ENCODE peak calls at places on chromosomes 6 and 20, in four cellular contexts. C is ovary, W is ascending aorta, B is heart right ventricle. M is an unnamed sample.

GRCh38 chr6:85240787-85241186 is 209.1 kb upstream of the NT5E start:
- DNase-seq in C (no peak), W (no peak), B (no peak), M (no peak)

GRCh38 chr6:21049572-21049971 is 515.3 kb downstream of the CDKAL1 start:
- DNase-seq in C (no peak), W (no peak), B (no peak), M (no peak)

GRCh38 chr6:107554918-107555317 is 65.0 kb downstream of the SOBP start:
- DNase-seq in C (no peak), W (no peak), B (no peak), M (no peak)

GRCh38 chr6:142692942-142693341 is 252.0 kb downstream of the HIVEP2 start:
- DNase-seq in C (peak; percentile 44), W (no peak), B (peak; percentile 40), M (peak; percentile 55)

GRCh38 chr6:7171119-7171518 is 63.4 kb downstream of the RREB1 start:
- DNase-seq in C (no peak), W (no peak), B (no peak), M (no peak)

GRCh38 chr6:118370722-118371121 is 177.4 kb upstream of the PLN start:
- DNase-seq in C (no peak), W (no peak), B (no peak), M (no peak)

GRCh38 chr6:43766964-43767461 is 3.0 kb upstream of the VEGFA start:
- DNase-seq in C (no peak), W (no peak), B (no peak), M (no peak)

GRCh38 chr6:145715426-145715825 is 19.9 kb downstream of the EPM2A start:
- DNase-seq in C (no peak), W (no peak), B (no peak), M (no peak)

GRCh38 chr6:158819213-158819976 is at the start of gene EZR:
- DNase-seq in C (peak; percentile 80), W (peak; percentile 24), B (peak; percentile 87), M (peak; percentile 82)

GRCh38 chr6:142518761-142519160 is 217.0 kb downstream of the ADGRG6 start:
- DNase-seq in C (no peak), W (no peak), B (no peak), M (no peak)

GRCh38 chr20:43244647-43245046 is 54.9 kb upstream of the PTPRT start:
- DNase-seq in C (no peak), W (no peak), B (no peak), M (no peak)

GRCh38 chr20:64166712-64167615 is 2.7 kb downstream of the MYT1 start:
- DNase-seq in C (no peak), W (no peak), B (no peak), M (no peak)

GRCh38 chr20:41386502-41387427 is 20.1 kb upstream of the EMILIN3 start:
- DNase-seq in C (peak; percentile 54), W (no peak), B (peak; percentile 64), M (no peak)

GRCh38 chr6:17032595-17033591 is 69.0 kb upstream of the STMND1 start:
- DNase-seq in C (peak; percentile 64), W (peak; percentile 38), B (no peak), M (peak; percentile 85)

GRCh38 chr6:42007286-42007685 is 43.0 kb upstream of the TAF8 start:
- DNase-seq in C (no peak), W (no peak), B (no peak), M (no peak)

GRCh38 chr6:120378582-120379220 is 955.6 kb downstream of the TBC1D32 start:
- DNase-seq in C (no peak), W (no peak), B (no peak), M (peak; percentile 26)

GRCh38 chr6:134863763-134864510 is 86.0 kb downstream of the ALDH8A1 start:
- DNase-seq in C (no peak), W (no peak), B (no peak), M (no peak)

GRCh38 chr6:134864558-134864957 is 85.3 kb downstream of the ALDH8A1 start:
- DNase-seq in C (no peak), W (no peak), B (no peak), M (no peak)

GRCh38 chr6:134870677-134871498 is 79.0 kb downstream of the ALDH8A1 start:
- DNase-seq in C (no peak), W (no peak), B (no peak), M (no peak)

GRCh38 chr6:134868812-134869211 is 81.1 kb downstream of the ALDH8A1 start:
- DNase-seq in C (no peak), W (no peak), B (no peak), M (no peak)

DNA sequence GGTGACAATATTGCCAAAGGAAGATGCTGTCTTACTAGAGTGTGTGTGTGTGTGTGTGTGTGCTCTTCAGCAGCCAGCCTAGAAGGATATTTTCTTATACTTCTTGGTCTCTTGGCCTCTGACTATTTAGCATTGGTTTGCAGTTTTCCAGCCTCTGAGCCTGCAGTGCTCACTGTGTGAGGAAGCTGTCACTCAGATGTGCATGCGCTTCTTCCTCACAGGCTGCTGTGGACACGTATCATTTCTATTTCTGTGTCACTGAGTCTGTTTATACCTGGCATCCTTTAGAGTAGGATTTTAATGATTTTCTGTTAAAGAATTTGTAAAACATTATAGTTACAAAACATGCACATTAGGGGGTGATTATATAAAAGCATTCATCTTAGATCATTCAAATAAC is 83.3 kb downstream of the ALDH8A1 start:
- DNase-seq in C (no peak), W (no peak), B (no peak), M (no peak)
- H3K27ac ChIP-seq in C (no peak overlapping the region), W (no peak overlapping the region), B (no peak overlapping the region), M (no peak overlapping the region)

DNA sequence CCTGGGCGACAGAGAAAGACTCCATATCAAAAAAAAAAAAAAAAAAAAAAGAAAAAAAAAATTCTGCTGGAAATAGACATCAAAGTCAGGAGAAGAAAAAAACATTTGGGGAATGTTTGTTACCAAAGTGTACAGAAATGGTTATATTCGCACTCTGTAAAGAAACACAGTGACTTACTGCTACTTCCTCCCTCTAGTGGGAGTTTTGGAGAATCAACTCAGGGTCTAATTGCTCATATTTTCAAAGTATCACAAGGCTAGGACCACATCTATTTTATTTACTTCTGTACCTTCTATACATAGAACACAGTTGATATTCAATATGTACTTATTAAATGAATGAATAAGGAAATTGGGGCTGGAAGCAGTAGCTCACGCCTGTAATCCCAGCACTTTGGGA is 24.4 kb downstream of the ARG1 start:
- DNase-seq in C (no peak), W (no peak), B (no peak), M (peak; percentile 2)
- TF ChIP-seq CTCF in C (peak; percentile 13), W (no peak), B (peak; percentile 36), M (peak; percentile 13)

GRCh38 chr6:87661016-87661415 is 41.0 kb downstream of the AKIRIN2 start:
- DNase-seq in C (no peak), W (no peak), B (no peak), M (no peak)
- H3K27ac ChIP-seq in C (no peak overlapping the region), W (peak overlapping the region; percentile 21), B (no peak overlapping the region), M (no peak overlapping the region)

GRCh38 chr6:163579880-163580295 is 165.4 kb downstream of the QKI start:
- DNase-seq in C (no peak), W (no peak), B (no peak), M (no peak)
- TF ChIP-seq CTCF in C (no peak), W (no peak), B (peak; percentile 41), M (peak; percentile 7)

GRCh38 chr20:9230406-9230805 is 161.5 kb downstream of the PLCB4 start:
- DNase-seq in C (no peak), W (no peak), B (no peak), M (no peak)
- H3K27ac ChIP-seq in C (no peak overlapping the region), W (no peak overlapping the region), B (no peak overlapping the region), M (no peak overlapping the region)

GRCh38 chr6:38144365-38144764 is 324.8 kb downstream of the ZFAND3 start:
- DNase-seq in C (no peak), W (no peak), B (no peak), M (no peak)

GRCh38 chr6:38148606-38149005 is 329.1 kb downstream of the ZFAND3 start:
- DNase-seq in C (no peak), W (no peak), B (no peak), M (no peak)

GRCh38 chr6:38146021-38146657 is 326.6 kb downstream of the ZFAND3 start:
- DNase-seq in C (no peak), W (no peak), B (no peak), M (no peak)

GRCh38 chr6:38149526-38149925 is 330.0 kb downstream of the ZFAND3 start:
- DNase-seq in C (no peak), W (no peak), B (no peak), M (no peak)

GRCh38 chr6:38146658-38147027 is 327.1 kb downstream of the ZFAND3 start:
- DNase-seq in C (no peak), W (no peak), B (no peak), M (no peak)
- TF ChIP-seq CTCF in C (no peak), W (no peak), B (no peak), M (no peak)

GRCh38 chr20:31562241-31562640 is 42.8 kb upstream of the ID1 start:
- DNase-seq in C (no peak), W (no peak), B (no peak), M (peak; percentile 64)
- H3K27ac ChIP-seq in C (no peak overlapping the region), W (peak overlapping the region; percentile 92), B (no peak overlapping the region), M (peak overlapping the region; percentile 93)

DNA sequence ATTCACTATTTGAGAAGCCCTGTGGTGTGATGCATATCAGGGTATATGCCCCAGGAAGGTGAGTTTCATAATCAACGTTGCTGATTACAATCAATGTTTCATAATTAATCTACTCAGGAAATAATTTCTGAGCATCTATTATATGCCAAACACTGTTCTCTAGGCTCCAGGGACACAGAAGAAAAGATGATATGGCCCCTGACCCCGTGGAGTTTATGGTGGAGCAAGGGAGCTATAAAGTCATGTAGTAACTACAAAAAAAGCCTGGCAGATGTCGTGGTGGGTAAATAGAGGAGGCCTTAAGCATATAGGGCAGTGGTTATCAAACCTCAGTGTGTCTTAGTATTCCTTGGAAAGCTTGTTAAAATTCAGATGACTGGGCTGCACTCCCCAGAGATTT is 40.1 kb upstream of the BCAS1 start:
- DNase-seq in C (no peak), W (no peak), B (no peak), M (no peak)
- TF ChIP-seq CTCF in C (no peak), W (no peak), B (no peak), M (no peak)